ENCODE peak calls at places on chromosomes 5 and 9, in eight cellular contexts. K, Q, L, B, R, T, V and W are unnamed samples.

GRCh38 chr5:143456952-143457547 is 53.6 kb upstream of the NR3C1 start:
- DNase-seq in K (peak; percentile 72), Q (peak; percentile 68), L (no peak), B (peak; percentile 65), R (no peak), T (peak; percentile 71), V (no peak), W (no peak)

GRCh38 chr9:136791466-136792276 is 527 bp downstream of the TMEM141 start:
- DNase-seq in K (no peak), Q (no peak), L (peak; percentile 91), B (no peak), R (no peak), T (no peak), V (peak; percentile 42), W (peak; percentile 56)

GRCh38 chr5:113608113-113608551 is 94.6 kb downstream of the YTHDC2 start:
- DNase-seq in K (peak; percentile 26), Q (peak; percentile 9), L (no peak), B (peak; percentile 55), R (no peak), T (peak; percentile 70), V (no peak), W (no peak)

GRCh38 chr9:10268500-10269485 is 344.0 kb downstream of the PTPRD start:
- DNase-seq in K (peak; percentile 55), Q (no peak), L (no peak), B (peak; percentile 47), R (peak; percentile 7), T (peak; percentile 46), V (peak; percentile 31), W (peak; percentile 76)

GRCh38 chr9:7976167-7976755 is 176.7 kb upstream of the DMAC1 start:
- DNase-seq in K (no peak), Q (no peak), L (peak; percentile 76), B (no peak), R (no peak), T (no peak), V (no peak), W (no peak)

GRCh38 chr9:92762781-92763708 is 1.6 kb downstream of the BICD2 start:
- DNase-seq in K (no peak), Q (no peak), L (no peak), B (no peak), R (no peak), T (no peak), V (no peak), W (no peak)

GRCh38 chr9:38681747-38682227 is 38.1 kb downstream of the FAM240B start:
- DNase-seq in K (peak; percentile 90), Q (peak; percentile 45), L (no peak), B (peak; percentile 85), R (no peak), T (peak; percentile 61), V (peak; percentile 96), W (peak; percentile 76)

GRCh38 chr9:77956555-77956954 is 75.1 kb downstream of the GNAQ start:
- DNase-seq in K (no peak), Q (no peak), L (no peak), B (no peak), R (no peak), T (no peak), V (no peak), W (no peak)